ENCODE peak calls at places on chromosome 10, in eight cellular contexts. One of them, this sample, is unnamed.

GRCh38 chr10:97138777-97139317 is 46.9 kb downstream of the SLIT1 start:
- DNase-seq in neural crest cell: no peak
- DNase-seq in bronchial epithelial cell: no peak
- DNase-seq in mucosa of descending colon: no peak
- DNase-seq in ovary: no peak
- DNase-seq in kidney: peak; percentile 50
- DNase-seq in CD8-positive, alpha-beta T cell: no peak
- DNase-seq in fibroblast of mammary gland: no peak
- DNase-seq in this sample: no peak

GRCh38 chr10:125721035-125721434 is 1.5 kb downstream of the EDRF1 start:
- DNase-seq in neural crest cell: no peak
- DNase-seq in bronchial epithelial cell: no peak
- DNase-seq in mucosa of descending colon: no peak
- DNase-seq in ovary: no peak
- DNase-seq in kidney: no peak
- DNase-seq in CD8-positive, alpha-beta T cell: no peak
- DNase-seq in fibroblast of mammary gland: no peak
- DNase-seq in this sample: no peak

GRCh38 chr10:29590598-29591415 is 44.0 kb downstream of the SVIL start:
- DNase-seq in neural crest cell: no peak
- DNase-seq in bronchial epithelial cell: peak; percentile 60
- DNase-seq in mucosa of descending colon: no peak
- DNase-seq in ovary: no peak
- DNase-seq in kidney: no peak
- DNase-seq in CD8-positive, alpha-beta T cell: no peak
- DNase-seq in fibroblast of mammary gland: peak; percentile 79
- DNase-seq in this sample: no peak

GRCh38 chr10:35792301-35792700 is 150.2 kb upstream of the FZD8 start:
- DNase-seq in neural crest cell: no peak
- DNase-seq in bronchial epithelial cell: no peak
- DNase-seq in mucosa of descending colon: no peak
- DNase-seq in ovary: no peak
- DNase-seq in kidney: no peak
- DNase-seq in CD8-positive, alpha-beta T cell: no peak
- DNase-seq in fibroblast of mammary gland: no peak
- DNase-seq in this sample: no peak

GRCh38 chr10:87593702-87594101 is 66.0 kb upstream of the PAPSS2 start:
- DNase-seq in neural crest cell: no peak
- DNase-seq in bronchial epithelial cell: no peak
- DNase-seq in mucosa of descending colon: no peak
- DNase-seq in ovary: no peak
- DNase-seq in kidney: no peak
- DNase-seq in CD8-positive, alpha-beta T cell: no peak
- DNase-seq in fibroblast of mammary gland: peak; percentile 82
- DNase-seq in this sample: no peak

GRCh38 chr10:126012485-126012884 is 116.1 kb downstream of the FANK1 start:
- DNase-seq in neural crest cell: no peak
- DNase-seq in bronchial epithelial cell: peak; percentile 61
- DNase-seq in mucosa of descending colon: no peak
- DNase-seq in ovary: no peak
- DNase-seq in kidney: no peak
- DNase-seq in CD8-positive, alpha-beta T cell: no peak
- DNase-seq in fibroblast of mammary gland: peak; percentile 54
- DNase-seq in this sample: no peak

GRCh38 chr10:8927705-8928104 is 873.2 kb downstream of the GATA3 start:
- DNase-seq in neural crest cell: no peak
- DNase-seq in bronchial epithelial cell: peak; percentile 52
- DNase-seq in mucosa of descending colon: no peak
- DNase-seq in ovary: no peak
- DNase-seq in kidney: no peak
- DNase-seq in CD8-positive, alpha-beta T cell: no peak
- DNase-seq in fibroblast of mammary gland: no peak
- DNase-seq in this sample: no peak

GRCh38 chr10:80407836-80408197 is 534 bp upstream of the PRXL2A start:
- DNase-seq in neural crest cell: peak; percentile 22
- DNase-seq in bronchial epithelial cell: peak; percentile 46
- DNase-seq in mucosa of descending colon: peak; percentile 73
- DNase-seq in ovary: no peak
- DNase-seq in kidney: no peak
- DNase-seq in CD8-positive, alpha-beta T cell: no peak
- DNase-seq in fibroblast of mammary gland: peak; percentile 19
- DNase-seq in this sample: no peak

GRCh38 chr10:125555267-125555666 is 127.7 kb downstream of the TEX36 start:
- DNase-seq in neural crest cell: no peak
- DNase-seq in bronchial epithelial cell: no peak
- DNase-seq in mucosa of descending colon: no peak
- DNase-seq in ovary: no peak
- DNase-seq in kidney: no peak
- DNase-seq in CD8-positive, alpha-beta T cell: no peak
- DNase-seq in fibroblast of mammary gland: no peak
- DNase-seq in this sample: no peak

GRCh38 chr10:35961501-35961900 is 319.4 kb upstream of the FZD8 start:
- DNase-seq in neural crest cell: no peak
- DNase-seq in bronchial epithelial cell: peak; percentile 50
- DNase-seq in mucosa of descending colon: no peak
- DNase-seq in ovary: no peak
- DNase-seq in kidney: no peak
- DNase-seq in CD8-positive, alpha-beta T cell: no peak
- DNase-seq in fibroblast of mammary gland: peak; percentile 70
- DNase-seq in this sample: no peak

GRCh38 chr10:101035314-101035713 is 4.3 kb downstream of the SFXN3 start:
- DNase-seq in neural crest cell: no peak
- DNase-seq in bronchial epithelial cell: no peak
- DNase-seq in mucosa of descending colon: peak; percentile 42
- DNase-seq in ovary: no peak
- DNase-seq in kidney: peak; percentile 67
- DNase-seq in CD8-positive, alpha-beta T cell: no peak
- DNase-seq in fibroblast of mammary gland: no peak
- DNase-seq in this sample: no peak

GRCh38 chr10:114173680-114174461 is at the start of gene CCDC186:
- DNase-seq in neural crest cell: peak; percentile 82
- DNase-seq in bronchial epithelial cell: peak; percentile 94
- DNase-seq in mucosa of descending colon: peak; percentile 99
- DNase-seq in ovary: peak; percentile 92
- DNase-seq in kidney: peak; percentile 99
- DNase-seq in CD8-positive, alpha-beta T cell: peak; percentile 99
- DNase-seq in fibroblast of mammary gland: peak; percentile 80
- DNase-seq in this sample: peak; percentile 97

GRCh38 chr10:84225424-84226173 is at the start of gene LRIT2:
- DNase-seq in neural crest cell: no peak
- DNase-seq in bronchial epithelial cell: no peak
- DNase-seq in mucosa of descending colon: no peak
- DNase-seq in ovary: no peak
- DNase-seq in kidney: no peak
- DNase-seq in CD8-positive, alpha-beta T cell: no peak
- DNase-seq in fibroblast of mammary gland: no peak
- DNase-seq in this sample: no peak

DNA sequence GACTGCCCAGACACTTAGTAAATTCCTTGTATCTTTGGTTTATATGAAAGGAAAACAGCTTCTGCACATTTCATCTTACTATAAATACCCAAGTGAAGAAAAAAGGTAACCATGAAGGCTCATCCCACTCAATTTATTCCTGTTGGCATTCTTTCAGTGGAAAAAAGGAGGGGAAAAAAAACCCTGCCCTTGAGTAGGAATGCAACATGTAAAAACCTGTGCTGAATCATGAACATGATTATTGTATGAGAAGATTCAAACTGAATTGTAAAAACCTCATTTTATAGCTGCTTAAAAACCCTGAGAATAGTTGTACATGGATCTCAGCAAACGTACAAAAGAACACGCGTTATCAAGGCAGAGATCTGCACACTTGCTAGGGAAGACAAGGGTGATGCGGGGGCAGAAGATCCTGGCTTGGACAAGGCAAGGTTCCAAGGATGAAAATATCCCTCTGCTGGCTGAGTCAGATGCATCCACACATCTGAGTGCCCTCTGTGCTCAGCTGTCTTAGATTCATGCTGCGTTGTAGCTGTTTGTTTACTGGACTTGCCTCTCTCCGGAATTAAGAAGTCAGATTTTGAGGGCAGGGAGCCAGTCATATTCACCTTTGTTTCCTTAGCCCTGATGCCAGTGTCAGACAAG is 658.2 kb downstream of the PARD3 start:
- DNase-seq in neural crest cell: no peak
- DNase-seq in bronchial epithelial cell: peak; percentile 79
- DNase-seq in mucosa of descending colon: no peak
- DNase-seq in ovary: no peak
- DNase-seq in kidney: no peak
- DNase-seq in CD8-positive, alpha-beta T cell: no peak
- DNase-seq in fibroblast of mammary gland: peak; percentile 94
- DNase-seq in this sample: no peak
- TF ChIP-seq CTCF in neural crest cell: no peak
- TF ChIP-seq CTCF in bronchial epithelial cell: peak; percentile 39
- TF ChIP-seq CTCF in mucosa of descending colon: no peak
- TF ChIP-seq CTCF in ovary: no peak
- TF ChIP-seq CTCF in kidney: no peak
- TF ChIP-seq CTCF in CD8-positive, alpha-beta T cell: no peak
- TF ChIP-seq CTCF in fibroblast of mammary gland: peak; percentile 45
- TF ChIP-seq CTCF in this sample: no peak

GRCh38 chr10:17801507-17801906 is 7.6 kb upstream of the MRC1 start:
- DNase-seq in neural crest cell: no peak
- DNase-seq in bronchial epithelial cell: no peak
- DNase-seq in mucosa of descending colon: no peak
- DNase-seq in ovary: no peak
- DNase-seq in kidney: no peak
- DNase-seq in CD8-positive, alpha-beta T cell: no peak
- DNase-seq in fibroblast of mammary gland: no peak
- DNase-seq in this sample: no peak

GRCh38 chr10:17805921-17806577 is 3.1 kb upstream of the MRC1 start:
- DNase-seq in neural crest cell: no peak
- DNase-seq in bronchial epithelial cell: no peak
- DNase-seq in mucosa of descending colon: no peak
- DNase-seq in ovary: no peak
- DNase-seq in kidney: no peak
- DNase-seq in CD8-positive, alpha-beta T cell: no peak
- DNase-seq in fibroblast of mammary gland: no peak
- DNase-seq in this sample: no peak

GRCh38 chr10:17805440-17805839 is 3.7 kb upstream of the MRC1 start:
- DNase-seq in neural crest cell: no peak
- DNase-seq in bronchial epithelial cell: no peak
- DNase-seq in mucosa of descending colon: no peak
- DNase-seq in ovary: no peak
- DNase-seq in kidney: no peak
- DNase-seq in CD8-positive, alpha-beta T cell: no peak
- DNase-seq in fibroblast of mammary gland: no peak
- DNase-seq in this sample: no peak

GRCh38 chr10:17802350-17802749 is 6.8 kb upstream of the MRC1 start:
- DNase-seq in neural crest cell: no peak
- DNase-seq in bronchial epithelial cell: no peak
- DNase-seq in mucosa of descending colon: no peak
- DNase-seq in ovary: no peak
- DNase-seq in kidney: no peak
- DNase-seq in CD8-positive, alpha-beta T cell: no peak
- DNase-seq in fibroblast of mammary gland: no peak
- DNase-seq in this sample: no peak

DNA sequence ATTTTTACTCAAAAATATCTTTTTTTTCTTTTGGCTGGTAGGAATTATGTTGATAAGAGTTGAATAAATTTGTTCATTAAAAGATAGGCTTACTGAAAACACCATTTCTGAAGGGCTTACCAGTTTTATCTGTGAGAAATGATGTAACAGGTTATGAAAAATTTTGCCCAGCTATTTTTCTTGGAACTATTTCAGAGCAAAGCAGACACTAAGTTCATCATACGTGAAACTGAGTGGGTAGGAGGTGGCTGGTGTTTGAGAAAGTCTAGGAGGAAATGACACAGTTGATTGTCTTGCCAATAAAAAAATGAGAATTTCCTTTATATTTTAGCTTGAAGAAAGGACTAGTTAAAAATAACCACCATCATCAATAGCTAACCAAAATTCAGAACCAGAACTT is 6.2 kb upstream of the MRC1 start:
- DNase-seq in neural crest cell: no peak
- DNase-seq in bronchial epithelial cell: peak; percentile 12
- DNase-seq in mucosa of descending colon: no peak
- DNase-seq in ovary: no peak
- DNase-seq in kidney: no peak
- DNase-seq in CD8-positive, alpha-beta T cell: no peak
- DNase-seq in fibroblast of mammary gland: peak; percentile 39
- DNase-seq in this sample: no peak
- TF ChIP-seq CTCF in neural crest cell: no peak
- TF ChIP-seq CTCF in bronchial epithelial cell: no peak
- TF ChIP-seq CTCF in mucosa of descending colon: no peak
- TF ChIP-seq CTCF in ovary: no peak
- TF ChIP-seq CTCF in kidney: no peak
- TF ChIP-seq CTCF in CD8-positive, alpha-beta T cell: no peak
- TF ChIP-seq CTCF in fibroblast of mammary gland: no peak
- TF ChIP-seq CTCF in this sample: no peak

DNA sequence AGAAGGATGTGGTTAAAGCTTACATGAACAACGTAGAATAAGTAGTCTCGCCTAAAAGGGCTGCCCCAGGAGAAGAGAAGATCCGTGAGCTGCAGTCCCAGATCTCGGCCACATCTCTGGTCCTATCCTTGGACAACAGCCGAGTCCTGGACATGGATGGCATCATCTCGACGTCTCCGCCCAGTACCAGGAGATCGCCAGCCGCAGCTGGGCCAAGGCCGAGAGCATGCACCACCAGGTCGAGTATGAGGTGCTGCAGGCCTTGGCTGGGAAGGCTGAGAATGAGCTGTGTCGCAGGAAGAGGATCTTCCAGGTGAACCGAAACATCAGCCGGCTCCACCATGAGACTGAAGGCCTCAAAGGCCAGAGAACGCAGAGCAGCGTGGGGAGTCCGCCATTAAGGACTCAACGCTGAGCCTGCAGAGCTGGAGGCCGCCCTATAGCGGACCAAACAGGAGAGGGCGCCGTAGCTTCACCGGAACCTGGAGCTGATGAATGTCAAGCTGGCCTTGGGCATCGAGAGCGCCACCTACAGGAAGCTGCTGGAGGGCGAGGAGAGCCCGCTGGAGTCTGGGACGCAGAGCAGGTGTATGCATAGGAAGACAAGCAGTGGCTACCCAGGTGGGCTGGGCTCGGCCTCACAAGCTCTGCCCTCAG is 22.2 kb downstream of the LIPK start:
- DNase-seq in neural crest cell: peak; percentile 6
- DNase-seq in bronchial epithelial cell: no peak
- DNase-seq in mucosa of descending colon: peak; percentile 50
- DNase-seq in ovary: no peak
- DNase-seq in kidney: peak; percentile 52
- DNase-seq in CD8-positive, alpha-beta T cell: peak; percentile 19
- DNase-seq in fibroblast of mammary gland: peak; percentile 36
- DNase-seq in this sample: no peak
- TF ChIP-seq CTCF in neural crest cell: peak; percentile 34
- TF ChIP-seq CTCF in bronchial epithelial cell: peak; percentile 26
- TF ChIP-seq CTCF in mucosa of descending colon: no peak
- TF ChIP-seq CTCF in ovary: no peak
- TF ChIP-seq CTCF in kidney: no peak
- TF ChIP-seq CTCF in CD8-positive, alpha-beta T cell: no peak
- TF ChIP-seq CTCF in fibroblast of mammary gland: peak; percentile 40
- TF ChIP-seq CTCF in this sample: no peak

DNA sequence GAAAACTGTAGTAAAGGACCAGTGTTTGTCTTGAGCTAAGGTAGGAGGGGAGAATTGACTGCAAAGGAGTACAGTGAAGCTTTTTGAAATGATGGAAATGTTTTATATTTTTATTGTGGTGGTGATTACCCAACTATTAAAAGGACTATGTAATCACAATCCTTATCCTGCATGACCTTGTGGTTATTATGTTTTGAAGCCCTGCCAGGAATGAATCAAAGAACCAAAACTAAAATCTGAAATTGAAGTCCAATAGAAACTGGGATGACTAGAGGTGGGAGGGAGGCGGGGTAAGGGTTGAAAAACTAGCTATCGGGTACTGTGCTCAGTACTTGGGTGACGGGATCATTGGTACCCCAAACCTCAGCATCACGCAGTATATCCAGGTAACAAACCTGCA is 8.2 kb downstream of the CCDC7 start:
- DNase-seq in neural crest cell: no peak
- DNase-seq in bronchial epithelial cell: no peak
- DNase-seq in mucosa of descending colon: no peak
- DNase-seq in ovary: no peak
- DNase-seq in kidney: no peak
- DNase-seq in CD8-positive, alpha-beta T cell: no peak
- DNase-seq in fibroblast of mammary gland: peak; percentile 8
- DNase-seq in this sample: no peak
- TF ChIP-seq CTCF in neural crest cell: no peak
- TF ChIP-seq CTCF in bronchial epithelial cell: no peak
- TF ChIP-seq CTCF in mucosa of descending colon: no peak
- TF ChIP-seq CTCF in ovary: no peak
- TF ChIP-seq CTCF in kidney: no peak
- TF ChIP-seq CTCF in CD8-positive, alpha-beta T cell: no peak
- TF ChIP-seq CTCF in fibroblast of mammary gland: no peak
- TF ChIP-seq CTCF in this sample: no peak